ENCODE peak calls at places on chromosomes 1 and 21, in four cellular contexts. One of them, this sample, is unnamed.
A peak's percentile ranks its signal among the peaks of the same experiment; 100 is the strongest.

GRCh38 chr1:27724961-27725373 is 794 bp upstream of the FAM76A start:
- DNase-seq in kidney epithelial cell: no peak
- DNase-seq in MM.1S: no peak
- DNase-seq in PC-9: no peak
- DNase-seq in this sample: no peak

GRCh38 chr1:181675625-181676024 is 192.3 kb downstream of the CACNA1E start:
- DNase-seq in kidney epithelial cell: no peak
- DNase-seq in MM.1S: no peak
- DNase-seq in PC-9: no peak
- DNase-seq in this sample: no peak

GRCh38 chr1:207020016-207020708 is 12.4 kb downstream of the C1orf116 start:
- DNase-seq in kidney epithelial cell: no peak
- DNase-seq in MM.1S: no peak
- DNase-seq in PC-9: peak; percentile 90
- DNase-seq in this sample: no peak

GRCh38 chr1:107477233-107477632 is 336.4 kb downstream of the NTNG1 start:
- DNase-seq in kidney epithelial cell: no peak
- DNase-seq in MM.1S: no peak
- DNase-seq in PC-9: no peak
- DNase-seq in this sample: no peak

GRCh38 chr1:174931214-174931613 is 68.5 kb upstream of the CACYBP start:
- DNase-seq in kidney epithelial cell: no peak
- DNase-seq in MM.1S: no peak
- DNase-seq in PC-9: no peak
- DNase-seq in this sample: no peak

GRCh38 chr1:92380867-92381266 is 82.0 kb downstream of the RPAP2 start:
- DNase-seq in kidney epithelial cell: no peak
- DNase-seq in MM.1S: no peak
- DNase-seq in PC-9: no peak
- DNase-seq in this sample: no peak

GRCh38 chr1:209107535-209107934 is 476.0 kb upstream of the CAMK1G start:
- DNase-seq in kidney epithelial cell: no peak
- DNase-seq in MM.1S: peak; percentile 98
- DNase-seq in PC-9: no peak
- DNase-seq in this sample: no peak

GRCh38 chr1:162006081-162006480 is 17.6 kb downstream of the OLFML2B start:
- DNase-seq in kidney epithelial cell: no peak
- DNase-seq in MM.1S: no peak
- DNase-seq in PC-9: no peak
- DNase-seq in this sample: no peak

GRCh38 chr1:150474869-150475268 is 12.3 kb upstream of the TARS2 start:
- DNase-seq in kidney epithelial cell: no peak
- DNase-seq in MM.1S: no peak
- DNase-seq in PC-9: no peak
- DNase-seq in this sample: no peak

GRCh38 chr1:159188375-159188788 is 16.3 kb upstream of the ACKR1 start:
- DNase-seq in kidney epithelial cell: no peak
- DNase-seq in MM.1S: peak; percentile 28
- DNase-seq in PC-9: no peak
- DNase-seq in this sample: peak; percentile 74

GRCh38 chr21:32099812-32100416 is 178.9 kb downstream of the MIS18A start:
- DNase-seq in kidney epithelial cell: no peak
- DNase-seq in MM.1S: no peak
- DNase-seq in PC-9: no peak
- DNase-seq in this sample: no peak

GRCh38 chr1:111481387-111482221 is 7.8 kb downstream of the C1orf162 start:
- DNase-seq in kidney epithelial cell: no peak
- DNase-seq in MM.1S: peak; percentile 20
- DNase-seq in PC-9: peak; percentile 80
- DNase-seq in this sample: peak; percentile 74

DNA sequence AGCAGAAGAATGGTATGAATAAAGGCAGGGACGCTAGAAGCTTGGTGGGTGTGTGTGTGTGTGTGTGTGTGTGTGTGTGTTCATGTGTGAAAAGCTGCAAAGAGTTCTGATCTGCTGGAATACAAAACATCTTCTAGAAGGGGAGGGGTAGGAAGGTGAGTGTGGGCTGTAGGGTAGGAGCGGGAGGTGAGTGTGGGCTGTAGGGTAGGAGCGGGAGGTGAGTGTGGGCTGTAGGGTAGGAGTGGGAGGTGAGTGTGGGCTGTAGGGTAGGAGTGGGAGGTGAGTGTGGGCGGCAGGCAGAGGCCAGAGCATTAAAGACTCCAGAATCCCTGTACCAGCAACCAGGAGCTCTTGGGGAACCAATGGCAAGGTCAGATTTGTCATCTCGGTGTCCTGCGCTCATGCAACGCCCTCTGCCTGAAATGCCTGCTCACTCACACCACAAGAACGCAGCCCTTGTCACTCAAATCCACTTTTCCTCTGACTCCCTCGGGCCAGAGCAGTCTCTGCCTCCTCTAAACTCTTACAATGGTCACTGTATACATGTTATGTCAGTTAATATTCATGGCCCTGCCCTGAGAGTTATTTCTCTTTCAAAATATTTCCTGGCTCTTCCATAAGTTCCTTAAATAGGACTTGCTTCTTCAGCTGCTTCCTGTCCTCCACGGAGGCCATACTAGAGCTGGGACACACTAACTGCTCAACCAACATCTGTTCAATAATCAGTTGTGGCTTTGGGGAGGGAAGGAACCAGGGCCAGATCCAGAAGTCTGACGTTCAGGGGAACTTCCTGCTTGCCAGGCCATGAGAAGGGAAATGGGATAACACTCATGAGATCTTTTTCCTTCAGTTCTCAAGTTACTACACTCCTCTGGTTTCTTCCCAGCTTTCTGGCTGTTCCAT is 53.6 kb upstream of the ZNF644 start:
- DNase-seq in kidney epithelial cell: no peak
- DNase-seq in MM.1S: no peak
- DNase-seq in PC-9: no peak
- DNase-seq in this sample: no peak
- TF ChIP-seq CTCF in kidney epithelial cell: no peak
- TF ChIP-seq CTCF in MM.1S: no peak
- TF ChIP-seq CTCF in PC-9: no peak
- TF ChIP-seq CTCF in this sample: no peak

GRCh38 chr21:28781602-28782274 is 210.9 kb downstream of the LTN1 start:
- DNase-seq in kidney epithelial cell: no peak
- DNase-seq in MM.1S: peak; percentile 30
- DNase-seq in PC-9: no peak
- DNase-seq in this sample: peak; percentile 10
- TF ChIP-seq CTCF in kidney epithelial cell: peak; percentile 67
- TF ChIP-seq CTCF in MM.1S: peak; percentile 51
- TF ChIP-seq CTCF in PC-9: peak; percentile 53
- TF ChIP-seq CTCF in this sample: peak; percentile 29

DNA sequence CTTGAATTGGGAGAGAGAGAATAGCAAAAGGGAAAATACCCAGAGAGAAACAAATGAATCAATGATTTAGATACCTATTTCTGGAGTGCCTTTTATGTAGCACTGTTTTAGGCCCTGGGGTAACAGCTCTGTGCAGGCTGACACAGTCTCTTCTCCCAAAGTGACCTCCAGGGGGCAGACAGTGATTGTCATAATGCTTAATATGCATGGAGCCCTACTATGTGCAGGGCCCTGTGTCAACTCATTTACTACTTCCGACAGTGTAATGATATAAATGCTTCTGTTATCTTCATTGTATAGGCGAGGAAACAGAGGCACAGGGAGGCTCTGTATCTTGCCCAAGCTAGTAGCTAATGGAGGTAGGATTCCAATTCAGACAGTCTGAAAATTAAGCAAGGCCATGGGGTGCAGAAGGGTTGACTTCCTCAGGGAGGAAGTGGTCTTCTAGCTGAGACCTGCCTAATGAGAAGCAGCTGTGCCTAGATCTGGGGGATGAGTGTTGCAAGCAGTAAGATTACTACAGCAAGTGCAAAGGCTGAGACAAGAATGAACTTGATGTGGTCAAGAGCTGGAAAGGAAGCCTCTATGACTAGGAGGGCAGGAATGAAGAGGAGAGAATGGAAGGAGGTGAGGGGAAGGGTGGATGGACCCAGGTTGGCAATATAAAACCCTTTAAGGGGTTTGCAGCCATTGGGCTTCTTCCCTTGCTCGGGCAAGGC is 16.2 kb upstream of the SERINC2 start:
- DNase-seq in kidney epithelial cell: peak; percentile 43
- DNase-seq in MM.1S: no peak
- DNase-seq in PC-9: no peak
- DNase-seq in this sample: no peak
- TF ChIP-seq CTCF in kidney epithelial cell: peak; percentile 23
- TF ChIP-seq CTCF in MM.1S: peak; percentile 45
- TF ChIP-seq CTCF in PC-9: peak; percentile 51
- TF ChIP-seq CTCF in this sample: peak; percentile 37

GRCh38 chr1:14538335-14538734 is 60.1 kb upstream of the KAZN start:
- DNase-seq in kidney epithelial cell: no peak
- DNase-seq in MM.1S: no peak
- DNase-seq in PC-9: no peak
- DNase-seq in this sample: no peak
- TF ChIP-seq CTCF in kidney epithelial cell: peak; percentile 17
- TF ChIP-seq CTCF in MM.1S: no peak
- TF ChIP-seq CTCF in PC-9: no peak
- TF ChIP-seq CTCF in this sample: no peak

This sample was measured in GM10248.